ENCODE peak calls at places on chromosomes 2 and 18, in five cellular contexts. O, S, X, L and T are unnamed samples. For H3K27me3 and H3K4me1, the result is how much of the 10 kb centered on the place peaks cover.

GRCh38 chr2:127664065-127664894 is 11.1 kb downstream of the LIMS2 start:
- DNase-seq in O (no peak), S (no peak), X (no peak), L (no peak), T (peak)

GRCh38 chr2:218260742-218261423 is at the start of gene GPBAR1:
- DNase-seq in O (peak), S (no peak), X (peak), L (peak), T (peak)

GRCh38 chr2:166091439-166091838 is 36.4 kb downstream of the SCN1A start:
- DNase-seq in O (no peak), S (peak), X (no peak), L (no peak), T (no peak)

GRCh38 chr2:22855761-22856184 is 529.2 kb upstream of the KLHL29 start:
- DNase-seq in O (no peak), S (no peak), X (no peak), L (no peak), T (no peak)

GRCh38 chr2:201218780-201219179 is 35.8 kb downstream of the CASP10 start:
- DNase-seq in O (no peak), S (peak), X (no peak), L (no peak), T (no peak)

GRCh38 chr2:19746137-19746585 is 155.6 kb downstream of the TTC32 start:
- DNase-seq in O (no peak), S (no peak), X (no peak), L (no peak), T (no peak)

GRCh38 chr2:238063414-238064189 is 2.8 kb downstream of the SCLY start:
- DNase-seq in O (peak), S (no peak), X (no peak), L (no peak), T (no peak)

GRCh38 chr2:159960413-159960812 is 102.0 kb downstream of the PLA2R1 start:
- DNase-seq in O (no peak), S (peak), X (no peak), L (no peak), T (no peak)

GRCh38 chr2:62817995-62818713 is 112.6 kb downstream of the EHBP1 start:
- DNase-seq in O (no peak), S (peak), X (no peak), L (no peak), T (no peak)

GRCh38 chr2:62478093-62478580 is 27.9 kb downstream of the TMEM17 start:
- DNase-seq in O (peak), S (peak), X (no peak), L (no peak), T (no peak)

GRCh38 chr2:48412409-48413259 is 117.3 kb upstream of the STON1 start:
- DNase-seq in O (no peak), S (no peak), X (no peak), L (no peak), T (no peak)

GRCh38 chr2:47039502-47039870 is 115.6 kb downstream of the STPG4 start:
- DNase-seq in O (no peak), S (no peak), X (no peak), L (no peak), T (no peak)

DNA sequence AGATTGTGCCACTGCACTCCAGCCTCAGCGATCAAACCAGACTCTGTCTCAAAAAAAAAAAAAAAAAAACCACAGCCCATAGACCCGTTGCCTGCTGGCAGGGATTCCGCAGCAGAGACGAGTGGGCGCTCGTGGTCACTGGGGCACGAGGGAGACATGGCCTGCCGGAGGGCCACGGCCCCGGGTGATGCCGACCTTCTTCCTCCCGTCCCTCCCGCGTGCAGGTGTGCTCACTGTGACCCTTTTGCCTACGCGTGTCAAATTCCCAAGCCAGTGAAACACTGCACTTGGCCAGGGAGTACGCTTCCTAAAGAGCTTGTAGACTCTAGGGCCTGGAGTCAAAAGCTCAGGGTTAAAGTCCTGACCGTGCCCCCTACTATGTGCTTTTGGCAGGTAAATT is 397.6 kb upstream of the MYT1L start:
- DNase-seq in O (no peak), S (no peak), X (no peak), L (no peak), T (no peak)
- H3K27me3 ChIP-seq in O (under half), S (under half), X (under half), L (under half), T (under half)

DNA sequence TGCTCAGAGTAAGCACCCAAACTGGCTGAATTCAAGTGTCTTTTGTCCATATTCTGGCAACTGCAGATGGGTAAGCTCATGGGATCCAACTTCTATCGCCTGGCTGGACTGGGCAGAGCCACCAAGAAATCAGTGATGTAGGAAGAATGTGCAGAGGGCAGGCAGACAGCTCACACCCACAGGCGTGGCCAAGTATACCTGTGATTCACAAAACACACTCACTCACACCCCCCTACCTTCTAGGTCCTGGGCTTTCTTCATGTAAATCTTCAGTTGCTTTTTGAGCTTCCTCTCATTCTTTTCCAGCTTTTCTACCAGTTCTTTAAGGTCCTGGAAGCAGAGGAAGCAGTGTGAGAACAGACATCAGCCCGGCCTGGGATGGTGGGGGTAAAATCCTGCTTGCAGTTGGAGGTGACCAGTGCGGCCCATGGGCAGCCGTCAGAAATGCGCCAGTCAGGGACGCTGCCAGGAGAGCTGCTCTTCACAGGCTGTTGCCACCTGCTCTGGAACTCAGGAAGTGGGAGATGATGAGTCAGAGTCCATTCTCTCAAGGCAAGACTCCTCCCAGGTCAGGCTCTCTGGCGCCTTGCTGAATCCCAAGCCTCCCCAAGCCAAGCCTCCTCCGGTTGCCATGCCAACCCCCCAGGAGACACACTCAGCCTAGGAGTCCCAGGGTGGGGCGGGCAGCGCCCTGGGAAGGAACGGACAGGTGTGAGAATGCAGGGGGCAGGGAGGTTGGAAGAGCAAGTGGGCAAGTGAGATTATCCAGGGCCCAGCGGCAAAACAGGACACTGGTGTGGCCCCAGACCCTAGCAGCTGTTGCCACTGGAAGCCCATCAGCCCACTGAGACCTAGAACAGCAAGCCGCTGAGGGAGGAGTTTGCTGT is 36.2 kb upstream of the ACAA2 start:
- DNase-seq in O (peak), S (peak), X (peak), L (peak), T (no peak)
- H3K4me3 ChIP-seq in O (no peak), S (no peak), X (no peak), L (no peak), T (no peak)

DNA sequence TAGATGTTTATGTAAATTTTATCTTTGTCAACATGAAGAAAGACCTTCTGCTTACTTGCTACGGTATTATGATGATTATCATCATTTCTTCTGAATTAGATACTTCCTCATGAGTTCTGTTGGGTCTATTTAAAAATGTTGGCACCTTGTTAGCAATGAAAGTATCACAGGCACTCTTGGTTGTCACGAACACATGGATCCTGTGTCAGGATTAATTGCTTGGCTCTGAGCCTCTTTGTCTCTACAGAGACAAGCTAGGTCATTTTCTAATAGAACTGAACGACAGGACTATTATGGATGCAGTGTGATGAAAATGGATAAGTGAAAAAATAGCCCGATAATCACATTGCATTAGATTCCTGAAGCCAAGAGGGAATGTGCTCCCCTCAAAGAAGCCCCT is 110.3 kb downstream of the DOCK10 start:
- DNase-seq in O (no peak), S (no peak), X (no peak), L (no peak), T (no peak)
- H3K4me1 ChIP-seq in O (under half), S (under half), X (under half), L (under half), T (under half)

DNA sequence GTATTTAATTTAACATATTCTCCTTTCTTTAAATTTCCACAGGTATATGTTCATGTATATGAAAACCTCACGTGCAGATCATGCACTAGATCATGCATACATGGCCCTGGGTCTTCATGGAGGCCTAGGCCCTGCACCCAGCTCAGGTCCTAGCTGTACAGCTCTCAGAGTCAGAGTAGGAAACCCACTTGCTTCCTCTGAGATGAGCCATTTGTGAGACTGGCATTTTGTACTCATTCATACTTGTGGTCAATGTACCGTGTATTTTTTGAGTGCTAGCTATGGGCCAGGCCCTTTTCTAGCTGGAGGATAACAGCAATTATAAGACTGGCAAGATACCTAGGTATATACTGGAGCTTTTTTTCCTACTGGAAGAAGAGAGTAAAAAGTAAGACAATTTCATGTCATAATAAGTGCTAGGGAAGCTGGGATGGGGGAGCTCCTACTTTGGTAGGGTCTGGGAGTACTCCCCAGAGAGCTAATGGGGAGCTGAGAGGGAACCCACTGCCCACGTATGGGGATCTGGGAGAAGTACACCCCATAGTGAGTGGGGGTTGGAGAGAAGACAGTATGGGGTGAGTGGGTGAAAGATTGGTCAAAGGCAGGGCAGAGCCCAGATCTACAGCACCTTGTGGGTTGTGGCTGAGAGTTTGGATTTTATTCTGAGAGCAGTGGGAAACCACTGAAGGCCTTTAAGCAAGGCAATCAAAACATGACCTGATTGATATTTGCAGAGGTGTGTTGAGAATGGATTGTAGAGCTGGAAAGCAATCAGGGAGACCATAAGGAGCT is 72.0 kb downstream of the POLE4 start:
- DNase-seq in O (no peak), S (no peak), X (no peak), L (no peak), T (no peak)
- H3K27me3 ChIP-seq in O (under half), S (under half), X (under half), L (under half), T (under half)

DNA sequence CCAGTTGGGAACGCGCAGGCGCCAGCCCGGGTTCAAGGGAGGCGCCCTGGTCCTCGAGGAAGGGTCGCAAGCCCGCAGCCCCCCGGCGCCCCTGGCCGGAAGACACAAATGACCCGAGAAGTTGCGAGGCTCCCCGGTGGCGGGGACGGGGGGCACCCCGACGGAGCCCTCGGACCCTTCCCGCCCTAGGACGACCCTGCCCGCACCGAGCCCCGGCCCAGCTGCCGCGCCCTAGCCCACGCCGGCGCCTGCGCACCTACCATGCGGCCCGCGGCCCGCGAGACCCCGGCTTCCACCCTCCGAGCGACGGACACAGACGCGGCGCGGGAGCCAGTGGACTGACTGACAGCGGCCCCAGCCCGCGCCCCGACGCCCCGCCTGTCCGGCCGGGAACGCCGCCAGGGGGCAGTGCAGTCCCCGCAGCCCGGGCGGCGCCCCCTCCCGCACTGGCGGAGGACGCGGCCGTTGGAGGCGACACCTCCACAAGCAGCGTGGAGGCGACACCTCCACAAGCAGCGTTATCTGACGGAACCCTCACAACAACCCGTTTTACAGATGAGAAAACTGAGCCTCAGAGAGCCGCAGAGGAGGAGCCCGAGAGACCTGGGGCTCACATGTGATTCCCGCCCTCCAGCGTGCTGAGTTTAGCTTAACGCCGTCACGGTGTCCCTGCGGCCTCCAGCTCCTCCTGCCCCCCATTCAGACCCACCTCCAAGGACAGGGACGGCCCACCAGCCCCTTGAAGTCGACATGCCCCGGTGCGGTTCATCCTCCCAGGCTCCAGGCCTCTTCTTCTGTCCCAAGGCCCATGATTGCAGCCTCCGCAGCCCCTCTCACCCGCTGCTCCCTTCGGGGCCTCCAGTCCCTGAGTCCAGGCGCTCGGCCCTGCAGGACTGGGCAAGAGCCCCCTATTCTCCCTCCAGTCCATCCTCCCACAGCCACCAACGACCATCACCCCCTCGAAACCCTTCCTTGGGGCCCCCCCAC is at the start of gene NMUR1:
- DNase-seq in O (no peak), S (no peak), X (peak), L (peak), T (peak)
- H3K4me3 ChIP-seq in O (no peak), S (no peak), X (peak), L (peak), T (no peak)